ENCODE peak calls at places on chromosomes 11 and 22, in ten cellular contexts. L is stimulated activated CD4-positive, alpha-beta T cell treated with anti-CD3 and anti-CD28 coated beads, Interleukin-4, amount 100 ng/mL, for 48 hours; K is foreskin melanocyte; S is activated T-cell treated with anti-CD3 and anti-CD28 coated beads, Interleukin-2, amount 50 U/mL, for 24 hours; O is EL; E is Peyer's patch; Z is caudate nucleus; U is endothelial cell; I is stomach; Q is RCC 7860. T is an unnamed sample.

GRCh38 chr22:38412435-38413084 is 42.4 kb downstream of the KCNJ4 start:
- DNase-seq in L (peak; percentile 22), O (no peak), I (no peak), Z (no peak), K (no peak), E (no peak), S (peak; percentile 66), U (no peak), Q (no peak), T (no peak)

GRCh38 chr22:42431401-42432019 is 693 bp downstream of the NFAM1 start:
- DNase-seq in I (no peak), K (no peak), E (no peak), Z (no peak), S (no peak), U (no peak), Q (no peak), L (no peak), O (no peak), T (peak; percentile 65)

GRCh38 chr11:29159552-29160465 is 857.0 kb downstream of the KCNA4 start:
- DNase-seq in Q (peak; percentile 57), E (no peak), K (peak; percentile 59), I (peak; percentile 34), L (no peak), O (peak; percentile 85), S (no peak), Z (no peak), U (peak; percentile 70), T (peak; percentile 0)

GRCh38 chr11:2862950-2863618 is 22.5 kb downstream of the CDKN1C start:
- DNase-seq in Z (no peak), Q (no peak), S (no peak), E (no peak), O (no peak), I (no peak), K (no peak), U (no peak), L (no peak), T (peak; percentile 5)

GRCh38 chr11:64239662-64240466 is 1.0 kb upstream of the FKBP2 start:
- DNase-seq in K (no peak), Z (no peak), S (no peak), Q (no peak), O (no peak), E (no peak), U (no peak), I (no peak), L (no peak), T (no peak)

GRCh38 chr11:110830344-110831141 is 118.3 kb upstream of the ARHGAP20 start:
- DNase-seq in Q (no peak), Z (no peak), I (no peak), U (no peak), L (no peak), K (no peak), S (no peak), E (no peak), O (no peak), T (no peak)

GRCh38 chr22:35749808-35750207 is 32.1 kb downstream of the APOL5 start:
- DNase-seq in Z (no peak), U (no peak), E (peak; percentile 52), K (no peak), S (no peak), O (peak; percentile 24), L (no peak), I (no peak), Q (peak; percentile 86), T (no peak)

GRCh38 chr22:27163162-27164137 is 506.1 kb downstream of the MIAT start:
- DNase-seq in Z (no peak), I (no peak), Q (no peak), L (no peak), O (no peak), K (no peak), U (no peak), S (no peak), E (no peak), T (no peak)

GRCh38 chr11:30706276-30706675 is 120.1 kb upstream of the MPPED2 start:
- DNase-seq in O (no peak), Q (no peak), I (no peak), L (no peak), K (peak; percentile 51), S (no peak), E (no peak), Z (no peak), U (no peak), T (no peak)

GRCh38 chr22:39852799-39853198 is 40.8 kb downstream of the ENTHD1 start:
- DNase-seq in S (no peak), K (no peak), O (no peak), L (no peak), U (no peak), E (peak; percentile 63), I (no peak), Z (no peak), Q (no peak), T (no peak)

GRCh38 chr11:80668039-80668438 is 1227.2 kb upstream of the TENM4 start:
- DNase-seq in I (no peak), L (no peak), Q (no peak), O (no peak), K (no peak), Z (no peak), S (no peak), E (no peak), U (no peak), T (no peak)

GRCh38 chr11:6992457-6993431 is 27.4 kb downstream of the ZNF214 start:
- DNase-seq in K (no peak), L (no peak), E (no peak), O (peak; percentile 84), Q (no peak), S (no peak), U (no peak), Z (no peak), I (no peak), T (no peak)

GRCh38 chr22:45867118-45867905 is 109.7 kb downstream of the WNT7B start:
- DNase-seq in I (peak; percentile 23), Z (no peak), O (peak; percentile 40), E (no peak), S (peak; percentile 22), U (peak; percentile 55), L (no peak), K (no peak), Q (no peak), T (no peak)

GRCh38 chr11:7706377-7706776 is at the start of gene OVCH2:
- DNase-seq in U (no peak), L (no peak), E (no peak), Z (no peak), S (no peak), O (no peak), K (no peak), Q (no peak), I (no peak), T (no peak)

GRCh38 chr11:15141381-15141780 is 26.7 kb downstream of the INSC start:
- DNase-seq in K (no peak), E (no peak), U (no peak), I (no peak), S (no peak), L (no peak), Q (no peak), Z (no peak), O (no peak), T (no peak)

T was measured in midbrain.